ENCODE peak calls at places on chromosomes 1 and 21, in nine cellular contexts. One of them, this sample, is unnamed.

GRCh38 chr21:45612096-45613019 is 31.2 kb upstream of the PCBP3 start:
- DNase-seq in fibroblast of lung: peak
- DNase-seq in hippocampal formation: no peak
- DNase-seq in PC-3: peak
- DNase-seq in activated T-cell treated with anti-CD3 and anti-CD28 coated beads, Interleukin-2, amount 50 U/mL, for 72 hours: no peak
- DNase-seq in NCI-H2029: no peak
- DNase-seq in HS-5: no peak
- DNase-seq in C1 segment of cervical spinal cord: no peak
- DNase-seq in GM04503: no peak
- DNase-seq in this sample: no peak

GRCh38 chr21:44800103-44800502 is 1.5 kb downstream of the UBE2G2 start:
- DNase-seq in fibroblast of lung: peak
- DNase-seq in hippocampal formation: no peak
- DNase-seq in PC-3: peak
- DNase-seq in activated T-cell treated with anti-CD3 and anti-CD28 coated beads, Interleukin-2, amount 50 U/mL, for 72 hours: no peak
- DNase-seq in NCI-H2029: no peak
- DNase-seq in HS-5: no peak
- DNase-seq in C1 segment of cervical spinal cord: no peak
- DNase-seq in GM04503: no peak
- DNase-seq in this sample: no peak

GRCh38 chr1:112695276-112695675 is 11.7 kb downstream of the RHOC start:
- DNase-seq in fibroblast of lung: no peak
- DNase-seq in hippocampal formation: no peak
- DNase-seq in PC-3: no peak
- DNase-seq in activated T-cell treated with anti-CD3 and anti-CD28 coated beads, Interleukin-2, amount 50 U/mL, for 72 hours: no peak
- DNase-seq in NCI-H2029: no peak
- DNase-seq in HS-5: no peak
- DNase-seq in C1 segment of cervical spinal cord: no peak
- DNase-seq in GM04503: no peak
- DNase-seq in this sample: no peak

GRCh38 chr1:22291494-22291893 is 148.6 kb upstream of the WNT4 start:
- DNase-seq in fibroblast of lung: no peak
- DNase-seq in hippocampal formation: no peak
- DNase-seq in PC-3: no peak
- DNase-seq in activated T-cell treated with anti-CD3 and anti-CD28 coated beads, Interleukin-2, amount 50 U/mL, for 72 hours: no peak
- DNase-seq in NCI-H2029: no peak
- DNase-seq in HS-5: no peak
- DNase-seq in C1 segment of cervical spinal cord: no peak
- DNase-seq in GM04503: no peak
- DNase-seq in this sample: no peak

GRCh38 chr1:226017070-226017469 is 17.9 kb upstream of the SDE2 start:
- DNase-seq in fibroblast of lung: no peak
- DNase-seq in hippocampal formation: no peak
- DNase-seq in PC-3: no peak
- DNase-seq in activated T-cell treated with anti-CD3 and anti-CD28 coated beads, Interleukin-2, amount 50 U/mL, for 72 hours: no peak
- DNase-seq in NCI-H2029: no peak
- DNase-seq in HS-5: no peak
- DNase-seq in C1 segment of cervical spinal cord: no peak
- DNase-seq in GM04503: no peak
- DNase-seq in this sample: no peak

GRCh38 chr21:27586326-27586725 is 619.4 kb upstream of the ADAMTS5 start:
- DNase-seq in fibroblast of lung: no peak
- DNase-seq in hippocampal formation: no peak
- DNase-seq in PC-3: no peak
- DNase-seq in activated T-cell treated with anti-CD3 and anti-CD28 coated beads, Interleukin-2, amount 50 U/mL, for 72 hours: no peak
- DNase-seq in NCI-H2029: no peak
- DNase-seq in HS-5: no peak
- DNase-seq in C1 segment of cervical spinal cord: no peak
- DNase-seq in GM04503: no peak
- DNase-seq in this sample: no peak

GRCh38 chr1:54499097-54500029 is 48.7 kb upstream of the ACOT11 start:
- DNase-seq in fibroblast of lung: peak
- DNase-seq in hippocampal formation: no peak
- DNase-seq in PC-3: peak
- DNase-seq in activated T-cell treated with anti-CD3 and anti-CD28 coated beads, Interleukin-2, amount 50 U/mL, for 72 hours: peak
- DNase-seq in NCI-H2029: no peak
- DNase-seq in HS-5: no peak
- DNase-seq in C1 segment of cervical spinal cord: no peak
- DNase-seq in GM04503: no peak
- DNase-seq in this sample: no peak

GRCh38 chr1:219659682-219660081 is 46.8 kb upstream of the ZC3H11B start:
- DNase-seq in fibroblast of lung: peak
- DNase-seq in hippocampal formation: no peak
- DNase-seq in PC-3: peak
- DNase-seq in activated T-cell treated with anti-CD3 and anti-CD28 coated beads, Interleukin-2, amount 50 U/mL, for 72 hours: no peak
- DNase-seq in NCI-H2029: no peak
- DNase-seq in HS-5: peak
- DNase-seq in C1 segment of cervical spinal cord: no peak
- DNase-seq in GM04503: no peak
- DNase-seq in this sample: no peak

GRCh38 chr1:63730211-63730610 is 43.6 kb upstream of the ROR1 start:
- DNase-seq in fibroblast of lung: no peak
- DNase-seq in hippocampal formation: peak
- DNase-seq in PC-3: peak
- DNase-seq in activated T-cell treated with anti-CD3 and anti-CD28 coated beads, Interleukin-2, amount 50 U/mL, for 72 hours: no peak
- DNase-seq in NCI-H2029: peak
- DNase-seq in HS-5: no peak
- DNase-seq in C1 segment of cervical spinal cord: no peak
- DNase-seq in GM04503: no peak
- DNase-seq in this sample: no peak

GRCh38 chr1:56345826-56346225 is 233.5 kb downstream of the PLPP3 start:
- DNase-seq in fibroblast of lung: no peak
- DNase-seq in hippocampal formation: no peak
- DNase-seq in PC-3: no peak
- DNase-seq in activated T-cell treated with anti-CD3 and anti-CD28 coated beads, Interleukin-2, amount 50 U/mL, for 72 hours: no peak
- DNase-seq in NCI-H2029: no peak
- DNase-seq in HS-5: no peak
- DNase-seq in C1 segment of cervical spinal cord: no peak
- DNase-seq in GM04503: no peak
- DNase-seq in this sample: no peak

GRCh38 chr1:235259133-235259778 is 68.7 kb downstream of the ARID4B start:
- DNase-seq in fibroblast of lung: no peak
- DNase-seq in hippocampal formation: no peak
- DNase-seq in PC-3: no peak
- DNase-seq in activated T-cell treated with anti-CD3 and anti-CD28 coated beads, Interleukin-2, amount 50 U/mL, for 72 hours: no peak
- DNase-seq in NCI-H2029: no peak
- DNase-seq in HS-5: no peak
- DNase-seq in C1 segment of cervical spinal cord: no peak
- DNase-seq in GM04503: no peak
- DNase-seq in this sample: no peak

This sample was measured in effector memory CD4-positive, alpha-beta T cell.